ENCODE peak calls at places on chromosomes 12 and 14, in seven cellular contexts. M is AG09309, O is Caco-2, N is AG10803, V is pancreas, E is cardiac muscle cell, B is AG04450. Q is an unnamed sample.

GRCh38 chr12:24081581-24081980 is 132.1 kb upstream of the SOX5 start:
- DNase-seq in E (no peak), M (no peak), N (no peak), O (no peak), V (no peak), B (no peak), Q (no peak)

GRCh38 chr12:69779928-69780327 is 41.3 kb downstream of the RAB3IP start:
- DNase-seq in B (no peak), M (no peak), O (peak; percentile 15), N (peak; percentile 11), V (no peak), E (peak; percentile 64), Q (peak; percentile 20)

GRCh38 chr14:24110060-24110459 is 4.5 kb upstream of the DCAF11 start:
- DNase-seq in B (no peak), E (no peak), V (no peak), N (no peak), O (no peak), M (no peak), Q (no peak)

GRCh38 chr12:109477185-109477962 is at the start of the genes KCTD10 and UBE3B:
- DNase-seq in N (peak; percentile 92), O (peak; percentile 90), M (peak; percentile 72), E (peak; percentile 95), V (peak; percentile 90), B (peak; percentile 78), Q (peak; percentile 56)

GRCh38 chr14:39499514-39499913 is 67.3 kb upstream of the FBXO33 start:
- DNase-seq in E (no peak), N (no peak), B (no peak), V (no peak), M (no peak), O (no peak), Q (no peak)

GRCh38 chr14:76752744-76753143 is 8.5 kb upstream of the VASH1 start:
- DNase-seq in E (no peak), M (no peak), V (no peak), O (no peak), N (no peak), B (no peak), Q (no peak)

GRCh38 chr12:57640156-57641042 is 7.4 kb upstream of the B4GALNT1 start:
- DNase-seq in E (no peak), M (no peak), V (no peak), O (no peak), N (peak; percentile 13), B (no peak), Q (no peak)

GRCh38 chr14:96519970-96520369 is 17.8 kb downstream of the PAPOLA start:
- DNase-seq in V (no peak), M (no peak), O (no peak), N (no peak), B (no peak), E (no peak), Q (no peak)

GRCh38 chr12:92431146-92431545 is 271.6 kb upstream of the PLEKHG7 start:
- DNase-seq in V (no peak), E (no peak), O (peak; percentile 7), N (no peak), B (no peak), M (no peak), Q (no peak)

GRCh38 chr12:108271951-108272729 is 67.0 kb downstream of the CMKLR1 start:
- DNase-seq in N (no peak), B (no peak), O (no peak), E (no peak), V (no peak), M (no peak), Q (peak; percentile 6)

GRCh38 chr14:74575936-74576335 is 36.1 kb downstream of the LTBP2 start:
- DNase-seq in E (no peak), N (no peak), V (no peak), M (no peak), O (no peak), B (no peak), Q (no peak)

GRCh38 chr12:70842136-70842535 is 78.4 kb downstream of the PTPRR start:
- DNase-seq in N (peak; percentile 30), B (no peak), E (no peak), M (no peak), O (no peak), V (no peak), Q (no peak)

GRCh38 chr12:130480887-130481286 is 143.2 kb downstream of the PIWIL1 start:
- DNase-seq in N (no peak), B (no peak), E (no peak), O (no peak), V (no peak), M (no peak), Q (no peak)

GRCh38 chr12:109563291-109564284 is 9.7 kb downstream of the MMAB start:
- DNase-seq in N (no peak), O (no peak), V (no peak), B (no peak), M (no peak), E (peak; percentile 27), Q (no peak)

GRCh38 chr12:122023339-122024131 is 1.9 kb downstream of the BCL7A start:
- DNase-seq in E (peak; percentile 70), B (peak; percentile 11), O (peak; percentile 55), V (peak; percentile 84), N (peak; percentile 80), M (peak; percentile 27), Q (no peak)

DNA sequence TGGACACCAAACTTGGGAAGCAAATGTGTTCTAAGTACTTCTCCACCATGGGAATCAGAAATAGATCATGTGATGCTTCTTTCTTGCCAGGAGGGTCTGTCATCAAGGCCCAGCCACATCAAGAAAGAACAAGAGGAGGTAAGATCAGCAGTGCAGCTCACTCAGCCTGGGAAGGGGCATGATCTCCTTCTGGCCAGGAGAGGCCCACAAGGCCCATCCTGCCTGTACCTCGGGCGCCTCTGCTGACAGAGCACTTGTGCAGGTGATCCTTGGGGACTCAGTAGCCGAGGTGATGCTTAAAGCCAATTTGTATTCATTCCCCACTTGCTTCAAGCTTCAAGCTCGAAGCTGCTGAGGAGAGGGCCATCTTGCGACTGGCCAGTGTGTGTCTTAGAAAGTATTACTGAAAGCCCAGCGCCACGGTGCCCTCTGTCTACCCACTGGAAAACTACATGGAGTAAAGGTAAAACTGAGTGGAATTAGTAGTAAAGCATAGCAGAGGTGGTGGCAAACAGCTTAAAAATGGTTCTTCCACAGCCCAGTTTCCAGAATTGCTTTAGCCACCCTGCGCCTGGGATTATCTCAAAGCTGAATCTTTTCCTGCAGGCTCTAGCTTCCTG is 26.2 kb downstream of the RTRAF start:
- DNase-seq in O (peak; percentile 35), N (no peak), B (no peak), E (peak; percentile 53), M (no peak), V (no peak), Q (no peak)
- TF ChIP-seq CTCF in O (peak; percentile 36), N (peak; percentile 49), B (peak; percentile 48), E (peak; percentile 57), M (peak; percentile 47), V (no peak), Q (peak; percentile 56)

GRCh38 chr12:111396726-111397445 is 8.8 kb upstream of the SH2B3 start:
- DNase-seq in O (peak; percentile 91), M (peak; percentile 48), B (peak; percentile 63), V (peak; percentile 99), E (peak; percentile 86), N (peak; percentile 73), Q (peak; percentile 70)
- H3K4me3 ChIP-seq in O (no peak overlapping the region), M (peak overlapping the region; percentile 1), B (peak overlapping the region; percentile 45), V (peak overlapping the region; percentile 18), E (no peak overlapping the region), N (peak overlapping the region; percentile 48), Q (no peak overlapping the region)

GRCh38 chr12:125193798-125194562 is 128.7 kb downstream of the AACS start:
- DNase-seq in O (no peak), M (no peak), E (no peak), V (no peak), B (no peak), N (no peak), Q (no peak)
- TF ChIP-seq CTCF in O (no peak), M (peak; percentile 8), E (no peak), V (no peak), B (no peak), N (no peak), Q (no peak)

GRCh38 chr14:22493143-22493542 is 95.9 kb downstream of the DAD1 start:
- DNase-seq in O (no peak), B (no peak), V (no peak), N (no peak), E (no peak), M (no peak), Q (no peak)

GRCh38 chr14:22491683-22492483 is 97.1 kb downstream of the DAD1 start:
- DNase-seq in V (no peak), O (no peak), E (no peak), M (no peak), B (no peak), N (no peak), Q (no peak)

GRCh38 chr14:22492601-22493000 is 96.4 kb downstream of the DAD1 start:
- DNase-seq in B (no peak), O (no peak), N (no peak), V (no peak), E (no peak), M (no peak), Q (no peak)

GRCh38 chr14:22494486-22495135 is 94.4 kb downstream of the DAD1 start:
- DNase-seq in M (no peak), O (no peak), N (no peak), E (no peak), V (no peak), B (no peak), Q (no peak)

DNA sequence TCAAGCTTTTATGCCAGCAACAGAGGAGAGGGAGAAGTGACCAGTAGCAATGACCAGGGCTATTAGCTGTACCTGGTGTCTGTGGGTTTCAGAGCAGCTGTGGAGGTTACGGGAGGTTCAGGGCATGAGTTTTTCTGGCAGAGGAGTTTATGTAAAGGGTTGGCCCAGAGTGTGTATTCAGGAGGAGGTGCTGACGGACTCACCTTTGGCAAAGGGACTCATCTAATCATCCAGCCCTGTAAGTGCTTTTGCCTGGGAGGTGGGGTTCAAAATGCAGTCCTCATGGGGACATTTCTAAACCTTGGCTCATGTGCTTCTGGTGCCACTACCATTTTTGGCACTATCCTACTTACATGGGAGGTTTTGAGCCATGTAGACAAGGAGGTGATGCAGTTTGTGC is 95.3 kb downstream of the DAD1 start:
- DNase-seq in E (no peak), V (no peak), B (no peak), N (no peak), M (no peak), O (no peak), Q (no peak)
- H3K4me3 ChIP-seq in E (no peak overlapping the region), V (no peak overlapping the region), B (no peak overlapping the region), N (no peak overlapping the region), M (no peak overlapping the region), O (no peak overlapping the region), Q (no peak overlapping the region)

GRCh38 chr14:29085546-29085945 is 319.0 kb downstream of the FOXG1 start:
- DNase-seq in E (peak; percentile 14), V (no peak), M (no peak), O (peak; percentile 13), B (no peak), N (peak; percentile 3), Q (no peak)
- TF ChIP-seq CTCF in E (peak; percentile 47), V (no peak), M (peak; percentile 59), O (peak; percentile 46), B (peak; percentile 67), N (peak; percentile 55), Q (peak; percentile 59)

GRCh38 chr12:120725659-120726509 is at the start of gene ACADS:
- DNase-seq in B (peak; percentile 34), M (no peak), V (peak; percentile 96), O (peak; percentile 93), E (peak; percentile 87), N (peak; percentile 73), Q (peak; percentile 30)
- H3K4me3 ChIP-seq in B (peak within 1 kb of the TSS; percentile 70), M (peak within 1 kb of the TSS; percentile 62), V (peak within 1 kb of the TSS; percentile 82), O (peak within 1 kb of the TSS; percentile 63), E (peak within 1 kb of the TSS; percentile 42), N (peak within 1 kb of the TSS; percentile 69), Q (peak within 1 kb of the TSS; percentile 58)

GRCh38 chr12:27243804-27244679 is at the start of gene STK38L:
- DNase-seq in O (peak; percentile 100), M (peak; percentile 66), N (peak; percentile 93), E (peak; percentile 98), B (peak; percentile 80), V (peak; percentile 99), Q (peak; percentile 88)
- TF ChIP-seq CTCF in O (peak; percentile 26), M (peak; percentile 54), N (peak; percentile 41), E (peak; percentile 23), B (peak; percentile 39), V (no peak), Q (peak; percentile 18)

Q was measured in HFF-Myc.